ENCODE peak calls at places on chromosomes 13 and 19, in seven cellular contexts. Z, N, F, E, U, A and X are unnamed samples. For H3K9me3, the result is how much of the 10 kb centered on the place peaks cover.

GRCh38 chr19:38035515-38036495 is 128.8 kb downstream of the SIPA1L3 start:
- DNase-seq in Z (peak), F (peak), E (no peak), A (no peak), U (no peak), N (peak), X (no peak)

GRCh38 chr13:36736119-36736726 is 62.4 kb downstream of the SERTM1 start:
- DNase-seq in N (no peak), E (peak), U (peak), Z (peak), A (peak), F (no peak), X (peak)

GRCh38 chr13:110320645-110321044 is 13.6 kb downstream of the COL4A2 start:
- DNase-seq in U (no peak), F (no peak), A (no peak), N (no peak), Z (no peak), E (no peak), X (no peak)

GRCh38 chr13:110949628-110950027 is 34.8 kb upstream of the ANKRD10 start:
- DNase-seq in U (no peak), E (no peak), Z (no peak), F (no peak), A (no peak), N (no peak), X (no peak)

GRCh38 chr19:16457195-16457953 is 14.4 kb downstream of the EPS15L1 start:
- DNase-seq in F (peak), A (peak), U (no peak), E (peak), Z (peak), N (peak), X (no peak)

GRCh38 chr13:33509642-33510229 is 224.2 kb upstream of the STARD13 start:
- DNase-seq in U (no peak), F (peak), N (peak), A (peak), Z (peak), E (no peak), X (no peak)

GRCh38 chr13:52644108-52644507 is 1.9 kb downstream of the HNRNPA1L2 start:
- DNase-seq in U (no peak), F (no peak), A (no peak), Z (no peak), E (no peak), N (no peak), X (no peak)

GRCh38 chr19:6238643-6239281 is 41.0 kb downstream of the MLLT1 start:
- DNase-seq in E (no peak), Z (peak), N (peak), U (no peak), F (peak), A (no peak), X (no peak)

GRCh38 chr13:27549406-27549981 is 70.8 kb downstream of the LNX2 start:
- DNase-seq in A (no peak), U (no peak), F (no peak), E (no peak), N (no peak), Z (no peak), X (no peak)

GRCh38 chr13:76854894-76855293 is 31.3 kb downstream of the KCTD12 start:
- DNase-seq in N (no peak), E (no peak), F (no peak), A (no peak), U (no peak), Z (peak), X (no peak)

GRCh38 chr19:14053032-14053431 is 8.8 kb downstream of the PALM3 start:
- DNase-seq in F (no peak), N (no peak), E (no peak), A (no peak), Z (no peak), U (no peak), X (no peak)

GRCh38 chr13:24694907-24695306 is 14.7 kb downstream of the ATP12A start:
- DNase-seq in E (no peak), A (no peak), F (no peak), U (no peak), Z (no peak), N (no peak), X (no peak)

GRCh38 chr13:48944221-48944620 is 31.5 kb upstream of the FNDC3A start:
- DNase-seq in Z (no peak), U (no peak), A (no peak), E (no peak), N (no peak), F (no peak), X (no peak)

GRCh38 chr19:57776764-57777296 is 7.4 kb downstream of the ZNF586 start:
- DNase-seq in A (no peak), E (no peak), Z (no peak), F (no peak), N (no peak), U (no peak), X (no peak)
- H3K9me3 ChIP-seq in A (under half), E (under half), Z (half or more), F (under half), N (under half), U (half or more), X (half or more)

GRCh38 chr19:54667217-54667616 is 4.4 kb downstream of the LILRB4 start:
- DNase-seq in N (no peak), E (no peak), Z (no peak), U (no peak), A (no peak), F (no peak), X (no peak)
- H3K9me3 ChIP-seq in N (under half), E (under half), Z (under half), U (under half), A (under half), F (under half), X (under half)

DNA sequence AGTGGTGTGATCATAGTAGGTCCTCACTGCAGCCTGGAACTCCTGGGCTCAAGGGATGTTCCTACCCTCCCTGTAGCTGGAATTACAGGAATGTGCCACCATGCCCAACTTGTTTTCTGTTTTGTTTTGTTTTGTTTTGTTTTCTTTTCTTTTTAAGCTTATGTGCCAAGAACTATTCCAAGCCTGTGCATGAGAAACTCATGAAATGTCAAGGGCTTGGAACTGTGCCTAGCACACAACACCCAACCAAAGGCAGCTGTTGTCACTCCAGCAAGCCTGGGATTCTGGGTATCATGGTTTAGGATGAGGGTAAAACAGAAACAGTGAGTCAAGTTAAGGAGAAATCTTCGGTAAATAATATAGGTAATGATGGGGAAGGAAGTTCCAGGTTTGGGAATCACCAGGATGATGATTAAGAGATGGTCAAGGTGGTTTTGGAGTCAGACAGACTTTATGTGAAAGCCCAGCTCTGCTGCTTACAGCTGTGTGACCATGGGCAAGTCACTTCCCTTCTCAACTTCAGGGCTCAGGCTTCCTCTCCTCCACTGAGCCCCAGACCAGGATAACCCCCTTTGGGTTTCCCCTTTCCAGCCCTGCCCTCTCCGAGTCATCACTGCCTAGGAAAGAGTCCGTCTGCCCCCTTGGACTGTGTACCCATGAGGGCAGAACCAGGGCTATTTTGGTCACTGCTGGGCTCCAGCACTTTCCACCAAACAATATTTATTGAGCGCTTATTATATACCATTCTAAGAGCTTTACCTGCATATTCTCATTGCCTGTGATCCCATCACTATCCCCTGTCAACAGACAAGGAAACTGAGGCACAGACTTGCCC is 5.0 kb downstream of the PVR start:
- DNase-seq in F (no peak), N (no peak), E (no peak), Z (peak), A (no peak), U (no peak), X (no peak)
- H3K9me3 ChIP-seq in F (under half), N (under half), E (under half), Z (under half), A (under half), U (under half), X (under half)

DNA sequence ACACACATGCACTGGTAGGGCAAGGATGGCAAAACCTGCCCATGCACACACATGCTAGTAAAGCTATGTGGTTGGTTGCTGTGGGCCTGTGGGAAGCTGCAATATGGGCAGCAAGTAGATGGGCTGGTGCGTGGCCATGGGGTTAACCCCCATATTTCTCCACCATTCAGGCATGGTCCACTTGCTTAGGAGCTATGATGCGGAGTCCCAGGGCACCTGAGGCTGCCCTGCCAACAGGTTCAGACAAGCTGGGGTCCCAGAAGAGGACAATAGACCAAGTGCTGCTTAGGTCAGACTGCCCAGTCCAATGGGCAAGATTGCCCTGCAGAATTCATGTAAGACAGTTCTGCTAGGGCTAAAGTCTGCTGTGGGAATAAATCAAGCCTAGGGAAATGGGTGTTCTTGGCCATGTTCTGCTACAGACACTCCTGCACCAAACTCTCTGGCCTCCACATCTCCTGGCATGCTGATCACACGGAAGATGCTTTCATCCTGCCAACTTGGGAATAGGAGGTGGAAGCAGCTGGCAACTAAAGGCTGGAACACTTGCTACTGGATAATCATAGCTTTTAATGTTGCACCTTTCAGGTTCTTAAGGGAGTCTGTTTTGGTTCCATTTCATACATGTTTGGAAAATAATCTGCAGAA is 646.3 kb upstream of the SLITRK1 start:
- DNase-seq in F (no peak), E (no peak), Z (no peak), U (no peak), A (no peak), N (no peak), X (no peak)
- H3K9me3 ChIP-seq in F (under half), E (under half), Z (under half), U (under half), A (under half), N (under half), X (under half)

DNA sequence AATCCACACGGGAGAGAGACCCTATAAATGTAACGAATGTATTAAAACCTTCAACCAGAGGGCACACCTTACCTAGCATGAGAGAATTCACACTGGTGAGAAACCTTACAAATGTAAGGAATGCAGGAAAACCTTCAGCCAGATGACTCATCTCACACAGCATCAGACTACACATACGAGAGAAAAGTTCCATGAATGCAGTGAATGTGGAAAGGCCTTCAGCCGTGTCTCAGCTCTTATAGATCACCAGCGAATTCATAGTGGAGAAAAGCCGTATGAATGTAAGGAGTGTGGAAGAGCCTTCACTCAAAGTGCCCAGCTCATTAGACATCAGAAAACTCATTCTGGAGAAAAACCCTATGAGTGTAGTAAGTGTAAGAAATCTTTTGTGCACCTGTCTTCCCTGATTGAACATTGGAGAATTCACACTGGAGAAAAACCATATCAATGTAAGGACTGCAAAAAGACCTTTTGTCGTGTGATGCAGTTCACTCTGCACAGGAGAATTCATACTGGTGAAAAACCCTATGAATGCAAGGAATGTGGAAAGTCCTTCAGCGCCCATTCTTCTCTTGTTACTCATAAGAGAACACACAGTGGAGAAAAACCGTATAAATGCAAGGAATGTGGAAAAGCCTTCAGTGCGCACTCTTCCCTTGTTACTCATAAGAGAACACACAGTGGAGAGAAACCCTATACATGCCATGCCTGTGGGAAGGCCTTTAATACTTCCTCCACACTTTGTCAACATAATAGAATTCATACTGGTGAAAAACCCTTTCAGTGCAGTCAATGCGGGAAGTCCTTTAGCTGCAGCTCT is 16.0 kb downstream of the ZNF582 start:
- DNase-seq in U (no peak), A (no peak), N (no peak), Z (peak), F (no peak), E (no peak), X (no peak)
- H3K9me3 ChIP-seq in U (half or more), A (under half), N (under half), Z (half or more), F (under half), E (under half), X (under half)

GRCh38 chr19:55907746-55908145 is 24.4 kb downstream of the NLRP13 start:
- DNase-seq in A (no peak), E (no peak), F (no peak), Z (no peak), N (no peak), U (no peak), X (no peak)

GRCh38 chr19:55898911-55899310 is 33.2 kb downstream of the NLRP13 start:
- DNase-seq in Z (no peak), E (no peak), N (no peak), F (no peak), U (no peak), A (no peak), X (no peak)

GRCh38 chr19:55901369-55902079 is 30.6 kb downstream of the NLRP13 start:
- DNase-seq in U (no peak), N (no peak), F (no peak), Z (no peak), E (no peak), A (no peak), X (no peak)

GRCh38 chr19:55907286-55907685 is 24.9 kb downstream of the NLRP13 start:
- DNase-seq in Z (no peak), A (no peak), F (no peak), E (no peak), U (no peak), N (no peak), X (no peak)

GRCh38 chr19:55902080-55902751 is 29.9 kb downstream of the NLRP13 start:
- DNase-seq in Z (no peak), F (no peak), N (no peak), A (no peak), U (no peak), E (no peak), X (no peak)
- H3K9me3 ChIP-seq in Z (under half), F (under half), N (under half), A (under half), U (under half), E (under half), X (under half)

GRCh38 chr19:39067104-39067503 is 17.1 kb upstream of the ACP7 start:
- DNase-seq in A (no peak), Z (no peak), N (no peak), F (no peak), U (no peak), E (no peak), X (no peak)

GRCh38 chr19:39065928-39066327 is 18.2 kb upstream of the ACP7 start:
- DNase-seq in Z (no peak), F (no peak), E (no peak), N (no peak), A (no peak), U (no peak), X (no peak)

GRCh38 chr19:39074205-39074692 is 9.9 kb upstream of the ACP7 start:
- DNase-seq in Z (no peak), U (no peak), E (no peak), A (no peak), N (no peak), F (no peak), X (no peak)

GRCh38 chr19:39074942-39075341 is 9.2 kb upstream of the ACP7 start:
- DNase-seq in F (no peak), Z (no peak), E (no peak), A (no peak), U (no peak), N (no peak), X (no peak)

DNA sequence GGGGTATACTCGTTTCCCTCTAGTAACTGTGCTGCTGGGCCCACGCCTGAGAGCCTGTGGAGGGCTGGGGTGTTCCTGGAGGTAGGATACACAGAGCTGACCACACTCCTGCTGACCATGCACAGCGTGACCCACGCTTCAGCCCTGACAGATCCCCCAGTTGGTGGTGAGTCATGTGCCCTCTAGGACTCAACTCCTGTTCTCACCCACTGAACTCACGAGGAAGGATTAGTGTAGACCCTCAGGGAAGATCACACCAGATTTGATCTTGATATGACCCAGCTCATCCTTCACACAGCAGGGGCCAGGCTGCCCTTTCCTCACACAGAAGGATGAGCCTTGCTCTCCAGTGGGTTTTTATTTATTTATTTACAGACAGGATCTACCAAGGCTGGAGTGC is 13.3 kb upstream of the ACP7 start:
- DNase-seq in A (no peak), N (no peak), U (no peak), Z (peak), F (no peak), E (no peak), X (no peak)
- H3K9me3 ChIP-seq in A (under half), N (under half), U (under half), Z (under half), F (under half), E (under half), X (under half)

DNA sequence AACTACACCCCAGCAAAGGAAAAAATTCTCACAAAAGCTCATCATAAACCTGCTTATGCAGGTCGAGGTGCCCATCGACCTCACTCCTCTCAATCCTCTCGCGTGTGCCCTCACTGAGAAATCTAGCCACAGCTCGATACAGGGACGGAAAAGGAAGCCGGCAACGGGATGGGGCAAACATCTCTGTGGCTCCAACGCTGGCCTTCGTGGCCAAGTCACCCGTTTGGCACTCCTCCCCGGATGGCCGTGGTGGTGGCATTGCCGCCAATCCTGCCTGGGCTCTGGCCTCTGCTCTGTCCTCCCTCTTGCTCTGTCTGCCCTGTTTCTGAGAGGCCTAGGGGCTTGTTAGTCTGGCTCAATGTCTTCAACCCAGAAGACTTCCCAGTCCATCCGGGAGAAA is 41.2 kb downstream of the ZNF146 start:
- DNase-seq in Z (no peak), U (no peak), F (no peak), A (no peak), E (no peak), N (no peak), X (no peak)
- H3K9me3 ChIP-seq in Z (under half), U (under half), F (under half), A (under half), E (under half), N (under half), X (under half)